ENCODE peak calls at places on chromosomes 5 and 9, in eight cellular contexts. P, S, I, H, W, Y, F and V are unnamed samples.

GRCh38 chr9:33737811-33738606 is 57.4 kb upstream of the PRSS3 start:
- DNase-seq in I (peak), H (peak), P (peak), W (peak), S (peak), Y (peak), F (peak), V (no peak)

GRCh38 chr5:143636951-143637528 is 174.9 kb upstream of the HMHB1 start:
- DNase-seq in W (no peak), F (peak), S (no peak), P (no peak), I (peak), Y (no peak), H (no peak), V (no peak)

GRCh38 chr5:123582570-123583293 is 70.8 kb downstream of the CSNK1G3 start:
- DNase-seq in H (no peak), Y (no peak), F (no peak), I (no peak), W (no peak), S (no peak), P (peak), V (no peak)

GRCh38 chr5:421287-421880 is 21.6 kb upstream of the EXOC3 start:
- DNase-seq in W (no peak), F (no peak), H (no peak), S (no peak), Y (no peak), I (no peak), P (no peak), V (peak)

GRCh38 chr5:130995254-130995515 is 169.9 kb downstream of the HINT1 start:
- DNase-seq in P (no peak), I (no peak), W (no peak), H (no peak), F (no peak), S (no peak), Y (no peak), V (no peak)

GRCh38 chr5:43225649-43226245 is 33.7 kb downstream of the NIM1K start:
- DNase-seq in I (no peak), F (no peak), W (no peak), H (no peak), P (no peak), Y (no peak), S (no peak), V (no peak)

GRCh38 chr5:78889759-78890158 is 95.4 kb downstream of the ARSB start:
- DNase-seq in W (peak), Y (no peak), P (no peak), F (peak), S (no peak), H (no peak), I (no peak), V (no peak)

GRCh38 chr9:136623849-136624183 is 38.9 kb upstream of the EGFL7 start:
- DNase-seq in I (no peak), W (peak), Y (peak), H (peak), F (no peak), S (no peak), P (no peak), V (no peak)

GRCh38 chr9:108363321-108363720 is 492.5 kb downstream of the ACTL7B start:
- DNase-seq in F (no peak), S (no peak), P (no peak), I (no peak), H (no peak), W (no peak), Y (no peak), V (no peak)

GRCh38 chr5:31706186-31706585 is 67.3 kb downstream of the PDZD2 start:
- DNase-seq in Y (no peak), W (no peak), P (no peak), I (no peak), H (no peak), S (no peak), F (no peak), V (no peak)

GRCh38 chr5:176383961-176384360 is 4.4 kb downstream of the NOP16 start:
- DNase-seq in Y (no peak), H (no peak), F (no peak), I (no peak), P (no peak), S (no peak), W (no peak), V (no peak)

GRCh38 chr5:51382759-51383493 is at the start of gene ISL1:
- DNase-seq in Y (no peak), P (peak), S (peak), F (peak), W (peak), H (no peak), I (no peak), V (no peak)

GRCh38 chr5:134328619-134329018 is 38.4 kb downstream of the CDKL3 start:
- DNase-seq in I (no peak), W (no peak), P (no peak), Y (no peak), F (no peak), H (no peak), S (no peak), V (no peak)

GRCh38 chr5:138641547-138642298 is 66.5 kb upstream of the HSPA9 start:
- DNase-seq in F (peak), I (peak), H (peak), S (no peak), Y (peak), P (peak), W (peak), V (no peak)

GRCh38 chr5:145847499-145848497 is 12.7 kb upstream of the PRELID2 start:
- DNase-seq in P (no peak), F (peak), Y (no peak), S (no peak), W (peak), I (no peak), H (no peak), V (no peak)

GRCh38 chr5:159883522-159883950 is 32.7 kb upstream of the ADRA1B start:
- DNase-seq in I (no peak), S (no peak), W (peak), H (no peak), P (no peak), F (peak), Y (no peak), V (no peak)

GRCh38 chr5:122972877-122973276 is 63.6 kb downstream of the PPIC start:
- DNase-seq in H (no peak), Y (no peak), F (peak), I (no peak), S (no peak), P (no peak), W (peak), V (no peak)

GRCh38 chr5:176817864-176818377 is 7.6 kb downstream of the UNC5A start:
- DNase-seq in P (peak), H (no peak), F (no peak), I (no peak), S (no peak), W (no peak), Y (no peak), V (no peak)

GRCh38 chr9:17116400-17116837 is 18.4 kb upstream of the CNTLN start:
- DNase-seq in I (no peak), H (no peak), F (peak), W (peak), Y (no peak), P (peak), S (no peak), V (no peak)

GRCh38 chr5:17295671-17296070 is 78.2 kb downstream of the BASP1 start:
- DNase-seq in Y (no peak), W (no peak), I (no peak), F (no peak), H (no peak), S (no peak), P (no peak), V (no peak)

GRCh38 chr5:176818391-176819098 is 8.2 kb downstream of the UNC5A start:
- DNase-seq in H (no peak), F (no peak), S (no peak), I (no peak), P (no peak), Y (no peak), W (no peak), V (no peak)

GRCh38 chr9:82970359-82970758 is 92.6 kb downstream of the RASEF start:
- DNase-seq in H (no peak), W (no peak), F (no peak), Y (no peak), S (no peak), P (no peak), I (no peak), V (no peak)

GRCh38 chr5:71651554-71651953 is 64.4 kb downstream of the MCCC2 start:
- DNase-seq in P (no peak), Y (no peak), H (no peak), S (no peak), F (no peak), W (no peak), I (no peak), V (no peak)

GRCh38 chr5:53323943-53324642 is 156.3 kb upstream of the FST start:
- DNase-seq in Y (no peak), P (no peak), S (no peak), H (no peak), I (no peak), W (peak), F (peak), V (no peak)

GRCh38 chr5:16735092-16735970 is 118.5 kb upstream of the RETREG1 start:
- DNase-seq in F (no peak), Y (no peak), I (no peak), S (no peak), W (no peak), H (no peak), P (no peak), V (no peak)

GRCh38 chr9:29514336-29514735 is 1941.1 kb upstream of the C9orf72 start:
- DNase-seq in Y (no peak), P (peak), F (no peak), H (no peak), S (no peak), W (no peak), I (no peak), V (no peak)

GRCh38 chr9:5953743-5954707 is 61.4 kb downstream of the RANBP6 start:
- DNase-seq in W (peak), S (no peak), H (no peak), F (no peak), I (no peak), P (no peak), Y (no peak), V (no peak)

GRCh38 chr5:142013734-142014495 is 1.1 kb upstream of the GNPDA1 start:
- DNase-seq in F (peak), W (peak), I (no peak), P (no peak), Y (no peak), S (no peak), H (peak), V (no peak)

GRCh38 chr9:13268469-13268868 is 11.0 kb downstream of the MPDZ start:
- DNase-seq in S (no peak), F (peak), I (no peak), W (peak), H (no peak), Y (no peak), P (no peak), V (no peak)

GRCh38 chr5:43041131-43041668 is 1.1 kb upstream of the ANXA2R start:
- DNase-seq in I (no peak), H (no peak), Y (peak), W (no peak), P (peak), S (no peak), F (no peak), V (no peak)

GRCh38 chr9:137772281-137772873 is 105.2 kb upstream of the CACNA1B start:
- DNase-seq in I (no peak), F (no peak), W (no peak), P (peak), H (no peak), S (no peak), Y (no peak), V (no peak)

GRCh38 chr5:148788636-148789035 is 37.8 kb upstream of the ADRB2 start:
- DNase-seq in F (no peak), P (no peak), W (no peak), H (no peak), I (no peak), Y (no peak), S (no peak), V (no peak)

DNA sequence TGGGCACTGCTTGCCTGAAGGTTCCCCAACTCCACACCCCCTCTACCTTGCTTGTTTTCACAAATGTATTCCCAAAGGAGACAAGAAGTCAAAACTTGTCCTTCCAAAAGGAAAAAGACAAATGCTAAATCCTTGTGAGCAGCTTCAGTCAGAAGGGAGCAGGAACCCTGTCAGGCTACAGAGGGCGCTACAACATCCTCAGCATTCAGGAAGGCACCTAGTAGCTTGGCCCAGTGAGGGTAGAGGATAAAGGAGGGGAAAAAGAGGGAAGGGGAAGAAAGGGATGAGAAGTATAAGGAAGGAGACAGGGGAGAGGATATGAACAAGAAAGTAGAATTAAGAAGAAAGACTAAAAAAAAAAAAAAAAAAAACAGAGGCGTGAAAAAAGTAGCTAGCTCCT is 97.5 kb downstream of the MLLT3 start:
- DNase-seq in H (no peak), P (peak), F (no peak), I (no peak), S (no peak), W (peak), Y (no peak), V (no peak)
- TF ChIP-seq CTCF in H (no peak), P (peak), F (no peak), I (peak), S (peak), W (no peak), Y (peak), V (peak)

DNA sequence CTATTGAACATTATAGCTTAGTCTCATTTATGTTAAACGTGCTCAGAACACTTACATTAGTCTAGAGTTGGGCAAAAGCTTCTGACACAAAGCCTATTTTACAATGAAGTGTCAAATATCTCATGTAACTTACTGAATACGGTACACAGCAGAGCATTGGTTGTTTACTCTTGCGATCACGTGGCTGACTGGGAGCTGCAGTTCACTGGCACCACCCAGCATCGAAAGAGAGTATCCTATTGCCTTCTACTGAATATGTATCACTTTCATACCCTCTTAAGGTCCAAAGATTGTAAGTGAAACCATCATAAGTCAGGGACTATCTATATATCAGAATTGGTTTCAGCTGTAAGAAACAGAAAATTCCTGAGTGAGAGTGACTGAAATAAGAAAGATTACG is 42.6 kb upstream of the OSMR start:
- DNase-seq in S (no peak), F (no peak), W (no peak), Y (no peak), P (no peak), H (no peak), I (no peak), V (no peak)
- TF ChIP-seq CTCF in S (no peak), F (no peak), W (no peak), Y (no peak), P (no peak), H (no peak), I (no peak), V (no peak)

GRCh38 chr9:127866535-127866934 is 10.9 kb downstream of the AK1 start:
- DNase-seq in I (no peak), F (no peak), S (no peak), Y (no peak), H (no peak), W (no peak), P (no peak), V (no peak)

GRCh38 chr9:127867356-127868277 is 9.9 kb downstream of the AK1 start:
- DNase-seq in P (peak), S (no peak), I (no peak), Y (no peak), F (no peak), W (no peak), H (no peak), V (no peak)

GRCh38 chr9:127863179-127863578 is 8.7 kb upstream of the ENG start:
- DNase-seq in I (no peak), F (no peak), S (no peak), H (no peak), Y (no peak), P (no peak), W (no peak), V (no peak)

GRCh38 chr9:127868278-127868903 is 9.1 kb downstream of the AK1 start:
- DNase-seq in Y (no peak), W (no peak), S (no peak), F (no peak), I (no peak), H (no peak), P (no peak), V (no peak)

DNA sequence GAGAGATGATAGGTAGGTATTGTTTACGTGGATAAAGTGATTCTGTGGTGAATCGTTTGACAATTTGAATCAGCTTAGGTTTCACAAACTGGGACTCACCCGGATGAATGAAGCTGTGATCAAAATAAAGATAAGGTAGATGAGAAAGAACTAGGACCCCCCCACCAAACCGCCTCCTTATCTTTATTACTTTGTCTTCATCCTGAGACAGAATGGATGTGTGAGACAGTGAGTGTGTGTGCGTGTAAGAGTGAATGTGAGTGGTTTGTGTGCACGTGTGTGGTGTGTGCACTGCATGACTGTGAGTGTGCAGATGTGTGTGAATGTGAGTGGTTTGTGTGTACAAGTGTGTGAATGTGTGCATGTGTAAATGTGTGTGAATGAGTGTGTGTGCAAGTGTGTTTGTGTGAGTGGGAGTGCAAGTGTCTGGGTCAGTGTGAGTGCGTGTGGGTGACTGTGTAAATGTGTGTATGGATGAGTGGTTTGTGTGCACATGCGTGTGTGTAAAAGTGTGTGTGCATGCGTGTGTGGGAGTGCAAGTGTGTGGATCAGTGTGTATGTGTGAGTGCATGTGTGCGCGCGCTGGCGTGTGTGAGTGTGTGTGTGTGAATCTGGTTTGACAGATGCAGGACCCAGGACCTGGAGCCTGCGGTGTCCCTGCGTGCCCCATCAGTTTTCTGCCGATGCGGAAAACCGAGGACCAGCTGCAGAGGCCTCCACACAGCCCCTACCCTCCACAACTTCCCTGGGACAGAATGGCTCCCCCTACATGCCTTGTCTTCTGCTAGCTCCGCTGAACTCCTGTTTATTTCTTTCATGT is 11.4 kb upstream of the ENG start:
- DNase-seq in Y (peak), H (no peak), W (no peak), I (no peak), P (no peak), F (no peak), S (no peak), V (no peak)
- TF ChIP-seq CTCF in Y (no peak), H (no peak), W (no peak), I (no peak), P (no peak), F (no peak), S (no peak), V (peak)

GRCh38 chr5:10501554-10502075 is 59.9 kb downstream of the ROPN1L start:
- DNase-seq in S (no peak), F (no peak), W (no peak), H (no peak), P (no peak), Y (no peak), I (no peak), V (peak)

GRCh38 chr5:10500669-10501068 is 59.0 kb downstream of the ROPN1L start:
- DNase-seq in Y (no peak), S (no peak), I (no peak), F (no peak), H (no peak), P (no peak), W (no peak), V (peak)

GRCh38 chr5:10499066-10499465 is 57.4 kb downstream of the ROPN1L start:
- DNase-seq in Y (no peak), I (no peak), S (no peak), H (no peak), P (no peak), F (no peak), W (no peak), V (peak)

GRCh38 chr5:10499776-10500175 is 58.1 kb downstream of the ROPN1L start:
- DNase-seq in W (peak), S (no peak), I (no peak), Y (no peak), H (no peak), F (no peak), P (no peak), V (peak)

DNA sequence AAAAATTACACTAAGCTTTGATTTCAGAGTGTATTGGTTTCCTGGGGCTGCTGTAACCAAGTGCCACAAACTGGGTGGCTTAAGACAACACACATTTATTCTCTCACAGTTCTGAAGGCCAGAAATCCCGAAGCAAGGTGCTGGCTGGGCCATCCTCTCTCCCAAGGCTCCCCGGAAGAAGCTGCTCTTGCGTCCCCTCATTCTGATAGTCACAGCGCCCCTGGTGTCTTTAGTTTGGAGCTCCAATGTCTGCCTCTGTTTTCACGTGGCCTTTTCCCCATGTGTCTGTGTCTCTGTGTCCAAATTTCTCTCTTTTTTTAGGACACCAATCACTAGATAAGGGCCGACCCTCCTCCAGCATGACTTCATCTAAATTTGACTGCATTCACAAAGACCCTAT is 56.7 kb downstream of the ROPN1L start:
- DNase-seq in H (no peak), I (no peak), P (no peak), S (no peak), F (no peak), W (no peak), Y (no peak), V (peak)
- TF ChIP-seq CTCF in H (no peak), I (no peak), P (peak), S (no peak), F (no peak), W (no peak), Y (no peak), V (peak)

DNA sequence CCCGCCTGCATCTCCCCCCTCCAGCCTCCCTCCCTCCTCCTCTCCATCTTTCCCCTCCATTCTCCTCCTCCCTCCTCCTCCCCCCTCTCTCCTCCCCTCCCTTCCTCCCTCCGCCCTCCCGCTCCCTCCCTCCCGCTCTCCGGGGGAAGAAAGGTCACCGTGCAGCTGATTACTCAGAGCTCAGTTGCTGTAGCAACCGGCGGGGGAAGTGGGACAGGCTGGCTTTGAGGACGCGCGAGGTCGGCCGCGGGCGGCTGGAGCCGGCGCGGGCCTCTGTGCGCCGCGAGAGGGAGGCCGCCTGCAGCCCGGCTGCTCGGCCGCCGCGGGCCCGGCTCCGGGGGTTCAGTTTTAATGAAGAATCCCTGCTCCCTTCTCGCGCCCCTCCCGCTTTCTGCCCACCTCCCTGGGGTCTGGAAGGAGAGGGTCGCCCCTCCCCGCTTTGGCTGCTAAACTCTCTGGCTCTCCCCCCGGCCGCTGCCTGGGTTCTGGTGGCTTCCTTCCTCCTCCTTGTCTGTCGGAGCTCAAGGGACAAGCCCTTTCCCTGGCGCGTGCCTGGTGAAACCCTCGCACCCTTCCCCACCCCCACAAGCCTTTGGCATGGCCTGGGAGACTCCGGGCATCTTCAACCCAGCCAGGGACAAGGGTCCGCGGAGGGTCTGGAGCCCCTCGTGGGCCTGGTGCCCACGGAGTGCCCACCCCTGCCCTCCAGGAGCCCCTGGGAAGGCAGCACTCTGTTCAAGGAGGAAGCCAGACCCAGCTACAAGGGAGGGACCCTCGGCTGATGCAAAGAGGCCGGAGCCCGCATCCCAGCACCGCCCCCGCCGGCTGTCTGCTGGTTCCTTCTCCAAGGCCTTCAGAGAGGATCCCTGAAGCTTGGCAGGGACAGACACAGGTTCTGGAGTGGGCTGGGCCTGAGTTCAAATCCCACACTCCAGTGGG is 160.3 kb downstream of the C9orf50 start:
- DNase-seq in I (peak), P (peak), H (peak), S (peak), Y (peak), W (peak), F (peak), V (peak)
- TF ChIP-seq CTCF in I (peak), P (no peak), H (peak), S (peak), Y (peak), W (no peak), F (no peak), V (peak)